ENCODE peak calls at places on chromosome 2, in four cellular contexts. J is DMS79, V is left lung, U is NCI-H146. B is an unnamed sample.

GRCh38 chr2:42227491-42227890 is 58.3 kb downstream of the EML4 start:
- DNase-seq in U (no peak), J (no peak), V (no peak), B (no peak)

GRCh38 chr2:241901018-241901380 is 31.5 kb downstream of the RTP5 start:
- DNase-seq in V (peak), J (no peak), U (no peak), B (no peak)

GRCh38 chr2:164897521-164898260 is 56.1 kb upstream of the COBLL1 start:
- DNase-seq in J (no peak), V (no peak), U (no peak), B (no peak)

GRCh38 chr2:156703628-156704027 is 267.4 kb downstream of the GPD2 start:
- DNase-seq in V (no peak), U (no peak), J (no peak), B (no peak)

GRCh38 chr2:151634726-151635467 is 99.4 kb downstream of the NEB start:
- DNase-seq in U (no peak), J (no peak), V (no peak), B (no peak)

GRCh38 chr2:176682278-176682677 is 413.0 kb downstream of the MTX2 start:
- DNase-seq in U (no peak), V (no peak), J (no peak), B (no peak)

GRCh38 chr2:207676827-207677354 is 34.5 kb upstream of the CCNYL1 start:
- DNase-seq in J (no peak), V (no peak), U (no peak), B (peak)

GRCh38 chr2:159175182-159175581 is 111.3 kb downstream of the WDSUB1 start:
- DNase-seq in J (no peak), V (no peak), U (no peak), B (no peak)

GRCh38 chr2:211692689-211693088 is 845.9 kb downstream of the ERBB4 start:
- DNase-seq in V (no peak), J (no peak), U (no peak), B (no peak)

GRCh38 chr2:110885256-110885655 is 152.9 kb downstream of the ACOXL start:
- DNase-seq in V (no peak), J (no peak), U (no peak), B (no peak)

GRCh38 chr2:238021327-238021726 is 39.5 kb upstream of the SCLY start:
- DNase-seq in J (no peak), U (no peak), V (no peak), B (peak)